ENCODE peak calls at places on chromosomes 5 and 9, in four cellular contexts. A is uterus, K is heart right ventricle, M is AG09309. V is an unnamed sample.

GRCh38 chr5:150306775-150307174 is 4.1 kb upstream of the ARSI start:
- DNase-seq in K (no peak), M (no peak), A (no peak), V (no peak)

GRCh38 chr5:157924490-157924889 is 65.5 kb upstream of the CLINT1 start:
- DNase-seq in A (no peak), M (no peak), K (no peak), V (no peak)

GRCh38 chr9:106421772-106422171 is 441.2 kb upstream of the ZNF462 start:
- DNase-seq in A (no peak), M (no peak), K (no peak), V (no peak)

GRCh38 chr5:1730487-1730847 is 69.2 kb downstream of the MRPL36 start:
- DNase-seq in A (no peak), K (no peak), M (no peak), V (no peak)

GRCh38 chr5:158387499-158387898 is 528.6 kb upstream of the CLINT1 start:
- DNase-seq in A (no peak), K (no peak), M (no peak), V (no peak)

GRCh38 chr9:99822596-99823391 is 1.1 kb downstream of the NR4A3 start:
- DNase-seq in M (no peak), K (peak; percentile 23), A (peak; percentile 38), V (peak; percentile 53)

GRCh38 chr5:141412853-141413539 is at the start of gene PCDHGA10:
- DNase-seq in M (no peak), A (no peak), K (no peak), V (peak; percentile 66)

GRCh38 chr9:70010015-70010414 is 33.6 kb upstream of the MAMDC2 start:
- DNase-seq in M (no peak), A (no peak), K (no peak), V (no peak)

GRCh38 chr9:120375316-120375715 is 204.7 kb downstream of the CDK5RAP2 start:
- DNase-seq in A (no peak), K (no peak), M (no peak), V (no peak)

GRCh38 chr5:139774980-139775654 is 20.5 kb upstream of the PSD2 start:
- DNase-seq in K (peak; percentile 81), A (peak; percentile 60), M (no peak), V (peak; percentile 48)

GRCh38 chr5:14221768-14222167 is 78.6 kb downstream of the TRIO start:
- DNase-seq in K (no peak), A (no peak), M (no peak), V (no peak)

GRCh38 chr5:144191998-144192397 is 21.3 kb downstream of the KCTD16 start:
- DNase-seq in A (no peak), M (no peak), K (no peak), V (peak; percentile 79)

GRCh38 chr5:10695759-10696543 is 65.1 kb downstream of the DAP start:
- DNase-seq in A (no peak), K (no peak), M (no peak), V (no peak)
- H3K4me3 ChIP-seq in A (no peak overlapping the region), K (no peak overlapping the region), M (no peak overlapping the region), V (no peak overlapping the region)

DNA sequence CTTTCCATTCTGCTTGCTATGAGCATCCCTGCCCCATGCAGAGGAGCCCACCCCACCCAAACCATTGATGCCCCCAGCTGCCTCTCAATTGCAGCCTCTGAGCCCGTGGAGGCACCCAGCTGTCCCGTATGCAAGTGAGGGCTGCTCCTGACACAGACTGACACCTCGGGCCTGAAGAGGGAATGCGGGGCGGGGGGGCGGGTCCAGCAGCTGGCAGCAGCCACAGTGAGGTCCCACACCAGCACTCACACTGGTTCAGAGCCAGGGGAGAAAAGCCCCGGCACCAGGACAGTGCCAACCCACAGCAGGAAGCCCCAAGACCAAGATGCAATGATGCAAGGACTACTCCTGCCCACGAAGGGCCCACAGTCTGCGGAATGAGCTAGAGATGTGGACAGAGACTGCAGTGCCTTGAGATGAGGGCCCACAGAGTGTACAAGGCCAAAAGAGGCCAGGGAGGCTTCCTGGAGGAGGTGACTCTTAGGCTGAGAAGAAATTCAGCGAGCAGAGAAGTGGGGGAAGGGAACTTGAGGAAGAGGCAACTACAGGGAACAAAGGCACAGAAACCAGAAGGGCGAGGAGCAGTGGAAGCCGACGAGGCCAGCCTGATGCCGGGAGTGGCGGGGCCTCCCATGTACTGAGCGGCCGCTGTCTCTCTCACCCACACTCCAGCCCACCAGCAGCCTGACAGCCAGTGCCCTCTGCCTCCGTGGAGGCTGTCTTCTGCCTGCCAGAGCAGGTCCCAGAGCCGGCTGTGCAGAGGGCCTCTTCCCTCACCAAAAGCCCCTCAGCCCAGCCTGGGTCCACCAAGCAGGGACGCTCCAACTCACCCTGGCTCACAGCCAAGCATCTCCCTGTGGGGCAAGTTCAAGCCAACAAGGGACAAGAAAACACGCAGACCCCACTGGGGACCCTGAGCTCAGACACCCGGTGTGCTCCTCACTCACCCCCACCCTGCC is 9.2 kb downstream of the EEIG1 start:
- DNase-seq in A (peak; percentile 55), K (no peak), M (no peak), V (no peak)
- H3K4me3 ChIP-seq in A (no peak overlapping the region), K (no peak overlapping the region), M (no peak overlapping the region), V (no peak overlapping the region)

GRCh38 chr5:37701868-37702267 is 138.0 kb downstream of the GDNF start:
- DNase-seq in K (no peak), A (no peak), M (no peak), V (no peak)
- H3K4me3 ChIP-seq in K (no peak overlapping the region), A (no peak overlapping the region), M (no peak overlapping the region), V (no peak overlapping the region)

GRCh38 chr5:176810687-176811501 is 535 bp downstream of the UNC5A start:
- DNase-seq in M (no peak), K (no peak), A (no peak), V (no peak)
- H3K4me3 ChIP-seq in M (peak overlapping the region; percentile 10), K (no peak overlapping the region), A (no peak overlapping the region), V (peak overlapping the region; percentile 24)

DNA sequence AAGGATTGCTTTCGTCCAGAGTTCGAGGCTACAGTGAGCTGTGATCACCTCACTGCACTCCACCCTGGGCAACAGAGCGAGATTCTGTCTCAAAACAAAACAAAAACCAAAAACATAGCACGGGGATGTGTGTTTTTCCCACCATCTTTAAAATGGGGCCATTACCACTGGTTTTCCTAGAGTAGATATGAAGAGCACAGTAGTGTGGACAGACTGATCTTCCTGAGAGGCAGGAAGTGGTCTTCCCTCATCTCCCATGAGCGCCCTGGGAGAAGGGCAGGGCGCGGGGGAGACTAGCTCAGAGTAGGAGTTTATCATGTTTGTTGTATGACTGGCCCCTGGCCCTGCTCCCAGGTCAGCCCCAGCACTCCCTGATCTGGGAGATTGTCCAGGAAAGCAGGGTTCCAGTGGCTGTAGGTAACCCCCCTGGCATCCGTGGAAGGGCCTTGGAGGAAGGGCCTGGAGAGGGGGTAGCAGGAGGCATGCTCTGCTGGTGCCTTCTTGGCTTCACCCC is 2.3 kb downstream of the SUSD3 start:
- DNase-seq in A (peak; percentile 91), K (no peak), M (no peak), V (no peak)
- H3K4me3 ChIP-seq in A (no peak overlapping the region), K (no peak overlapping the region), M (no peak overlapping the region), V (no peak overlapping the region)

GRCh38 chr9:134391319-134392231 is 65.3 kb downstream of the RXRA start:
- DNase-seq in K (no peak), A (no peak), M (no peak), V (no peak)
- H3K4me3 ChIP-seq in K (no peak overlapping the region), A (no peak overlapping the region), M (no peak overlapping the region), V (no peak overlapping the region)

GRCh38 chr5:51226420-51226735 is 156.9 kb upstream of the ISL1 start:
- DNase-seq in A (no peak), K (no peak), M (no peak), V (no peak)
- H3K4me3 ChIP-seq in A (no peak overlapping the region), K (no peak overlapping the region), M (no peak overlapping the region), V (no peak overlapping the region)

GRCh38 chr5:167753725-167754490 is 537.5 kb upstream of the WWC1 start:
- DNase-seq in A (no peak), M (no peak), K (no peak), V (no peak)

GRCh38 chr5:167759411-167759821 is 532.0 kb upstream of the WWC1 start:
- DNase-seq in K (no peak), A (no peak), M (peak; percentile 87), V (no peak)

GRCh38 chr5:167754501-167754941 is 536.9 kb upstream of the WWC1 start:
- DNase-seq in K (no peak), M (peak; percentile 70), A (no peak), V (no peak)

DNA sequence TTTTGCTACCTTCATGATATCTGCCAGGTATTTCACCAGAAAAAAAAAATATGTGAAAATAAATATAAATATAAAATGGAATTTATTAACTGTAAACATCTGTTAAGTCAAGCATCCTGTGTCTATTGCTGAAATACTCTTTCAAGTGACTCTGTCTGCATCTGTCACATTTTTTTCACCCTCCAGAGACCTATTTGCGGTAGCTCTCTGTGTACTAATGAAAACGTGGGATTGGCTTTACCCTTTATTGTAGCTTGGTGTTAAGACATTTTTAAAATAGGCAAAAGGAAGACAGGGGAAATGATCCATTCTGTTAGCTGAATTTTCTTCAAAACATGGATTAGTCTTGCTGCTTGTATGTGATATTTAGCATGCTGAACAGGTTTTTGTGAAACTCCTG is 536.0 kb upstream of the WWC1 start:
- DNase-seq in M (no peak), K (no peak), A (no peak), V (no peak)
- H3K4me3 ChIP-seq in M (peak overlapping the region; percentile 34), K (no peak overlapping the region), A (no peak overlapping the region), V (no peak overlapping the region)

V was measured in brain microvascular endothelial cell.